ENCODE peak calls at places on chromosomes 7 and 10, in nine cellular contexts. E is Peyer's patch; X is CD8-positive, alpha-beta T cell; Q is CD8-positive, alpha-beta memory T cell; D is tibial artery; T is effector memory CD4-positive, alpha-beta T cell; B is transverse colon; A is GM23248; Z is SJSA1. P is an unnamed sample. For H3K9me3, the result is how much of the 10 kb centered on the place peaks cover.

GRCh38 chr7:13988765-13989137 is 715 bp downstream of the ETV1 start:
- DNase-seq in Z (peak), B (no peak), Q (no peak), T (no peak), D (no peak), X (no peak), E (no peak), A (peak), P (no peak)

GRCh38 chr7:14837216-14837615 is 65.3 kb downstream of the DGKB start:
- DNase-seq in X (no peak), A (peak), Q (no peak), Z (no peak), D (no peak), E (no peak), T (no peak), B (no peak), P (no peak)

GRCh38 chr7:17618652-17618974 is 320.2 kb downstream of the AHR start:
- DNase-seq in Q (no peak), Z (no peak), B (no peak), D (no peak), X (no peak), A (no peak), T (no peak), E (no peak), P (no peak)

GRCh38 chr7:30421647-30422196 is 56.9 kb downstream of the NOD1 start:
- DNase-seq in T (no peak), Z (no peak), B (no peak), E (no peak), A (no peak), D (no peak), X (no peak), Q (no peak), P (no peak)

GRCh38 chr10:11783558-11783865 is 39.6 kb upstream of the PROSER2 start:
- DNase-seq in Q (no peak), X (no peak), B (no peak), D (no peak), T (no peak), Z (no peak), E (no peak), A (no peak), P (peak)

GRCh38 chr10:95480102-95480900 is 80.9 kb downstream of the SORBS1 start:
- DNase-seq in D (no peak), T (no peak), X (no peak), Q (no peak), E (no peak), B (no peak), A (peak), Z (no peak), P (no peak)

GRCh38 chr10:14451341-14451740 is 120.6 kb upstream of the FRMD4A start:
- DNase-seq in A (no peak), Z (no peak), T (no peak), D (no peak), E (no peak), B (no peak), Q (no peak), X (no peak), P (no peak)

GRCh38 chr7:39349452-39350123 is 216.6 kb upstream of the YAE1 start:
- DNase-seq in X (no peak), Q (no peak), T (no peak), E (no peak), Z (no peak), D (no peak), A (no peak), B (no peak), P (no peak)

GRCh38 chr10:70540089-70540788 is 61.7 kb downstream of the PALD1 start:
- DNase-seq in X (peak), E (peak), T (no peak), A (peak), B (no peak), Q (no peak), Z (no peak), D (no peak), P (no peak)

GRCh38 chr10:133258818-133259602 is 17.7 kb downstream of the ADAM8 start:
- DNase-seq in B (peak), D (peak), X (peak), Z (peak), T (peak), Q (peak), A (peak), E (peak), P (peak)

GRCh38 chr7:134690016-134690415 is 43.4 kb downstream of the BPGM start:
- DNase-seq in T (no peak), D (no peak), B (no peak), Q (no peak), X (no peak), Z (peak), A (peak), E (no peak), P (no peak)

GRCh38 chr10:70348228-70348850 is 34.1 kb downstream of the LRRC20 start:
- DNase-seq in Q (peak), D (no peak), T (no peak), Z (peak), A (peak), B (no peak), X (peak), E (peak), P (peak)

GRCh38 chr10:68559872-68560200 is 301 bp upstream of the TET1 start:
- DNase-seq in B (no peak), A (peak), Z (no peak), Q (no peak), T (no peak), E (peak), X (peak), D (no peak), P (no peak)

GRCh38 chr7:497346-497745 is 22.3 kb downstream of the PDGFA start:
- DNase-seq in A (no peak), E (no peak), X (no peak), T (no peak), Z (no peak), Q (no peak), B (no peak), D (peak), P (peak)

GRCh38 chr7:107313355-107313754 is 144.6 kb downstream of the HBP1 start:
- DNase-seq in D (no peak), B (no peak), A (no peak), X (no peak), Z (no peak), E (no peak), T (no peak), Q (no peak), P (no peak)

GRCh38 chr7:28166982-28167715 is 13.4 kb downstream of the JAZF1 start:
- DNase-seq in B (no peak), Z (peak), T (no peak), A (no peak), E (no peak), D (no peak), Q (no peak), X (no peak), P (no peak)

GRCh38 chr10:130739016-130739756 is 572.3 kb downstream of the TCERG1L start:
- DNase-seq in T (no peak), D (peak), X (no peak), Q (no peak), E (peak), Z (no peak), A (no peak), B (no peak), P (no peak)

GRCh38 chr10:3528271-3528670 is 256.7 kb downstream of the KLF6 start:
- DNase-seq in Z (no peak), D (no peak), E (no peak), T (no peak), A (peak), X (no peak), B (no peak), Q (no peak), P (no peak)

GRCh38 chr7:124351950-124352349 is 319.1 kb upstream of the TMEM229A start:
- DNase-seq in E (no peak), X (no peak), B (no peak), Q (no peak), A (no peak), D (no peak), T (no peak), Z (no peak), P (no peak)

GRCh38 chr10:132066186-132066585 is 440 bp downstream of the JAKMIP3 start:
- DNase-seq in B (no peak), X (no peak), Q (no peak), D (no peak), A (peak), Z (no peak), E (peak), T (no peak), P (peak)

GRCh38 chr7:29883462-29884398 is 77.4 kb downstream of the WIPF3 start:
- DNase-seq in B (peak), X (peak), Q (no peak), D (no peak), E (no peak), Z (no peak), T (no peak), A (no peak), P (no peak)

GRCh38 chr7:34825221-34825620 is 167.2 kb downstream of the NPSR1 start:
- DNase-seq in D (no peak), Z (no peak), B (no peak), T (no peak), Q (no peak), X (no peak), E (no peak), A (no peak), P (no peak)

GRCh38 chr10:130962240-130963051 is 349.1 kb downstream of the TCERG1L start:
- DNase-seq in A (no peak), B (no peak), Z (no peak), X (no peak), D (no peak), Q (no peak), E (no peak), T (no peak), P (no peak)

GRCh38 chr7:123367508-123368122 is 166.8 kb downstream of the IQUB start:
- DNase-seq in Q (no peak), E (no peak), A (peak), T (no peak), B (no peak), X (no peak), Z (peak), D (no peak), P (no peak)

DNA sequence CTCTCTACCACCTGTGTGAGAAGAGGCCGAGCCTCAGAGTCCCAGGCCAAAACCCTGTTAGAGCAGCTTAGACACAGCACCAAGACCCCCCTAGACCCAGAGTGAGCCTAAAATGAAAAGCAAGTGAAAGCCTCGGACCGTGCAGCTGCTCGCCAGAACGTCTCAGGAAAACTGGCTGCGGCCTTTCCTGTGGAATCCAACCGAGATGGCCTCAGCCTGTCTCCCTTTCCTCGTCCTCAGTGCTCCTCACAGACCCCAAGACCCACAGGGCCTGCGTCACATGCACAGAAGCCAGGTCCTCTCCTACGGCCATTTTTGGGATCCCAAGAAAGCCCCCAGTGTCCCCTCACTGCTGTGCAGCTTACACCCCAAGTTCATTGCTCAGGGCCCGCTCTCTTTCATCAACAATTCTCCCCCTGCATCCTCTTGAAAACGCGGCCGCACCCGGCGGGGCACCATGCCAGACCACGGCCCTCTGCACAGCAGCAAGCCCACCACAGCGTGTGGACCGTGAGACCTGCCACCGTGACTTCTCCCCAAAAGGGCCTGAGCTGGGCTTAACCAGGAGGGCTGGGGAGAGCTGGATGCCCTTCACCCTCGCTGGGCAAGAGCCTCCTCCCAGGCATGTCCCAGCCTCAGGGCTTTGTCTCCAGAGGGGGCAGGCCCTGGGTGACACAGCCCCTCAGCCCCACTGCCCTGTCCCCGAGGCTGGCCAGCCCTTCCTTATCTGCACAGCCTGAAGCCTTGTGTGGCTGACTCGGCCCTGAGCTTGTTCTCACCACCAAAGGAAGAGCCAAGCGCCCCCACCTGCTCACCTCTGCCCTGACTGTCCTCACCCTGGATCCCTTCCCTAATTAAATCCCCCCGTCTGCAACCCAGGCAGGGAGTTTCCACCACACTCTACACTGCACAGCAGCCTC is 142.9 kb downstream of the PTPRN2 start:
- DNase-seq in T (no peak), A (no peak), D (peak), Q (no peak), E (peak), Z (no peak), B (no peak), X (no peak), P (no peak)
- H3K9me3 ChIP-seq in T (under half), A (under half), D (under half), Q (under half), E (under half), Z (under half), B (under half), X (under half), P (under half)

DNA sequence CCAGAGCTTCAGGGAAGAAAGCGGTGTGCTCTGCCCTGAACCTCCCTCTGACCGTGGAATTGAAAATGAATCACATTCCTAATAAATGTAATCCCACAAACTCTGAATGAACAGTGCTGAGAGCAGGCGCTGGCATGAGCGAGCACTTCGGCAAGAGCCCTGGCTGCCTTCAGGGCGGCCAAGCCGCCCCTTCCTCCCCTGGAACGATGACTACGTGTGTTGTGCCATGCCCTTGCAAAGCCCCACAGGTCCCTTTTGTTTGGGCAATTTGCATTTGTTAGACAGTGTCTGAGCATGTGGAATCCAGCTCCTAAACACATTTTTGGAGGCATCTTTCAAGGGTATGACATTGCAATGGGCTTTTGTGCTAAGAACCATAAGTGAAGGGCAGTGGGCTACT is 95.6 kb upstream of the MKI67 start:
- DNase-seq in B (no peak), Z (no peak), X (no peak), A (no peak), D (no peak), Q (no peak), E (no peak), T (no peak), P (no peak)
- H3K4me3 ChIP-seq in B (no peak), Z (no peak), X (no peak), A (no peak), D (no peak), Q (no peak), E (no peak), T (no peak), P (no peak)

GRCh38 chr10:102752934-102753664 is 9.4 kb downstream of the WBP1L start:
- DNase-seq in E (no peak), X (peak), B (no peak), Q (no peak), D (no peak), Z (peak), A (peak), T (no peak), P (no peak)

GRCh38 chr10:102757323-102757722 is 13.6 kb downstream of the WBP1L start:
- DNase-seq in Z (no peak), B (no peak), T (no peak), E (no peak), Q (no peak), D (no peak), X (no peak), A (no peak), P (no peak)

GRCh38 chr10:102758226-102758932 is 14.6 kb downstream of the WBP1L start:
- DNase-seq in B (no peak), A (no peak), T (no peak), Z (no peak), X (no peak), Q (no peak), E (no peak), D (no peak), P (no peak)

GRCh38 chr10:102753724-102754123 is 10.0 kb downstream of the WBP1L start:
- DNase-seq in Z (no peak), Q (no peak), T (no peak), X (no peak), A (peak), B (no peak), E (no peak), D (no peak), P (no peak)

GRCh38 chr10:102752266-102752930 is 8.7 kb downstream of the WBP1L start:
- DNase-seq in Z (peak), X (no peak), T (no peak), A (peak), Q (no peak), B (peak), D (peak), E (no peak), P (no peak)
- H3K27ac ChIP-seq in Z (peak), X (no peak), T (no peak), A (peak), Q (no peak), B (peak), D (peak), E (peak), P (peak)

DNA sequence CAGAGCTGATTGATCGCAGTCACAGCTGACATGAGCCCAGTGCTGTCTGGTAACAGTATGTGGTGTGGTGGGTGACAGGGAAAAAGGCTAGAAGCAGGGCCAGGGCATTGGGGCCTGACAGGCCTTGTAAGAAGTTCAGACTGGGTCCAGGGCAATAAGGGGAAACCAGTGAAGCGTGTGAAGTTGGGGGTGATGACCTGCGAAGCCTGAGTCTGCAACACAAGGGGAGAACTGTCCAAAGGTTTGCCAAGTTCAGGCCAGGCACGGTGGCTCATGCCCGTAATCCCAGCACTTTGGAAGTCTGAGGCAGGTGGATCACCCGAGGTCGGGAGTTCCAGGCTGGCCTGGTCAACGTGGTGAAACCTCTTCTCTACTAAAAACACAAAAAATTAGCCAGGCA is 983.9 kb upstream of the ZNF722 start:
- DNase-seq in Q (no peak), A (no peak), D (no peak), B (no peak), E (no peak), Z (no peak), T (no peak), X (no peak), P (no peak)
- H3K9me3 ChIP-seq in Q (under half), A (under half), D (under half), B (under half), E (under half), Z (under half), T (under half), X (under half), P (under half)

DNA sequence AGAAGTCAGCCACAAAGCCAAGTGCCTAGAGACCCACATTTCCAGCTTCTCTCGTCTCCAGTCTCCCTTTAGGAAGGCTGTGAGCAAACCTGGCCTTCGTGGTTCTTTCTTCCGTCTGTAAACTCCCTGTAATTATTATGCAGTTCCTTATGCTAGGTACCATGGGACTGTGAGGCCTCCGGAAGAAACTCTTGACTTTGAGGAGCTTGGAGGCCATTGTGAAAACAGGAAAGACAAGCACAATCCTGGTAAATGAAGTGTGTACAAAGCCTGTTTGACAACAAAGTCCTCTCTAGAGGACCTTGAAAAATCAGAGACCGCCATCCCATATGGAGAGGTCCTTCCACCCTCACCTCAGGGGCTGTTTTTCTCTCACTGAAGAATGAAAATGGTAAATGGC is 926.3 kb downstream of the LRMDA start:
- DNase-seq in Q (no peak), D (no peak), E (no peak), A (no peak), X (no peak), Z (no peak), T (no peak), B (no peak), P (no peak)
- H3K4me3 ChIP-seq in Q (no peak), D (no peak), E (no peak), A (no peak), X (no peak), Z (no peak), T (no peak), B (no peak), P (no peak)

P was measured in aorta.